ENCODE peak calls at places on chromosomes 2 and 18, in nine cellular contexts. R is activated naive CD8-positive, alpha-beta T cell treated with anti-CD3 and anti-CD28 coated beads for 36 hours; K is GM12864; C is lower leg skin; I is C1 segment of cervical spinal cord; U is fibroblast of mammary gland; D is CD14-positive monocyte; A is LoVo; X is ureter. Z is an unnamed sample.

GRCh38 chr2:12918138-12918840 is 201.6 kb downstream of the TRIB2 start:
- DNase-seq in R (no peak), K (no peak), C (no peak), I (no peak), U (peak; percentile 67), D (no peak), A (no peak), X (no peak), Z (peak; percentile 8)

GRCh38 chr2:162184796-162185195 is 32.7 kb upstream of the GCG start:
- DNase-seq in R (no peak), K (no peak), C (no peak), I (no peak), U (no peak), D (no peak), A (peak; percentile 29), X (no peak), Z (no peak)

GRCh38 chr18:27713727-27714080 is 463.2 kb downstream of the CDH2 start:
- DNase-seq in R (no peak), K (no peak), C (no peak), I (no peak), U (peak; percentile 59), D (no peak), A (no peak), X (no peak), Z (peak; percentile 91)

GRCh38 chr2:30722936-30723725 is 84.1 kb downstream of the CAPN13 start:
- DNase-seq in R (no peak), K (no peak), C (no peak), I (no peak), U (no peak), D (peak; percentile 6), A (no peak), X (peak; percentile 10), Z (no peak)

GRCh38 chr2:70620020-70620419 is 66.4 kb upstream of the TGFA start:
- DNase-seq in R (no peak), K (no peak), C (no peak), I (no peak), U (no peak), D (no peak), A (no peak), X (no peak), Z (no peak)

GRCh38 chr2:222281495-222281894 is 17.3 kb downstream of the PAX3 start:
- DNase-seq in R (no peak), K (no peak), C (no peak), I (no peak), U (no peak), D (no peak), A (no peak), X (no peak), Z (peak; percentile 48)

GRCh38 chr2:26682155-26682554 is 10.4 kb upstream of the KCNK3 start:
- DNase-seq in R (no peak), K (no peak), C (no peak), I (no peak), U (no peak), D (no peak), A (no peak), X (no peak), Z (peak; percentile 17)

GRCh38 chr2:42040643-42041277 is 7.1 kb upstream of the PKDCC start:
- DNase-seq in R (no peak), K (no peak), C (no peak), I (no peak), U (no peak), D (no peak), A (no peak), X (no peak), Z (no peak)

GRCh38 chr2:30349691-30350090 is 97.4 kb upstream of the LCLAT1 start:
- DNase-seq in R (no peak), K (no peak), C (no peak), I (no peak), U (no peak), D (no peak), A (no peak), X (no peak), Z (peak; percentile 56)

GRCh38 chr2:74089816-74090745 is 57.6 kb downstream of the BOLA3 start:
- DNase-seq in R (no peak), K (no peak), C (no peak), I (no peak), U (no peak), D (no peak), A (no peak), X (no peak), Z (no peak)

GRCh38 chr2:218832520-218832919 is 917 bp upstream of the PRKAG3 start:
- DNase-seq in R (no peak), K (no peak), C (peak; percentile 49), I (no peak), U (peak; percentile 42), D (no peak), A (peak; percentile 16), X (no peak), Z (no peak)

GRCh38 chr2:26274058-26274613 is 29.4 kb downstream of the HADHB start:
- DNase-seq in R (no peak), K (no peak), C (peak; percentile 94), I (peak; percentile 6), U (peak; percentile 97), D (peak; percentile 69), A (peak; percentile 52), X (peak; percentile 82), Z (peak; percentile 98)

GRCh38 chr2:145339646-145340045 is 819.7 kb upstream of the ZEB2 start:
- DNase-seq in R (no peak), K (no peak), C (no peak), I (no peak), U (peak; percentile 7), D (no peak), A (no peak), X (no peak), Z (peak; percentile 41)

GRCh38 chr2:71789556-71790219 is 336.3 kb downstream of the DYSF start:
- DNase-seq in R (no peak), K (no peak), C (no peak), I (no peak), U (peak; percentile 35), D (no peak), A (no peak), X (no peak), Z (no peak)

GRCh38 chr2:83113953-83114352 is 1345.1 kb downstream of the SUCLG1 start:
- DNase-seq in R (no peak), K (no peak), C (no peak), I (no peak), U (no peak), D (no peak), A (no peak), X (no peak), Z (no peak)

GRCh38 chr2:239950144-239950920 is 74.8 kb downstream of the NDUFA10 start:
- DNase-seq in R (no peak), K (no peak), C (no peak), I (no peak), U (no peak), D (peak; percentile 26), A (no peak), X (no peak), Z (no peak)

GRCh38 chr2:400988-401679 is 113.2 kb upstream of the ALKAL2 start:
- DNase-seq in R (no peak), K (no peak), C (no peak), I (no peak), U (no peak), D (no peak), A (no peak), X (no peak), Z (no peak)

GRCh38 chr2:134718956-134719814 is at the start of gene TMEM163:
- DNase-seq in R (peak; percentile 34), K (no peak), C (no peak), I (peak; percentile 28), U (no peak), D (no peak), A (no peak), X (no peak), Z (peak; percentile 19)

GRCh38 chr2:12895017-12895416 is 178.3 kb downstream of the TRIB2 start:
- DNase-seq in R (no peak), K (no peak), C (no peak), I (no peak), U (no peak), D (no peak), A (no peak), X (no peak), Z (no peak)

GRCh38 chr2:61722800-61723199 is 131.1 kb downstream of the FAM161A start:
- DNase-seq in R (no peak), K (no peak), C (no peak), I (no peak), U (no peak), D (no peak), A (no peak), X (no peak), Z (no peak)

Z was measured in adipocyte.